ENCODE peak calls at places on chromosomes 4 and X, in ten cellular contexts. L, E, R, O, A, B, X, Y, W and N are unnamed samples.

GRCh38 chr4:129901205-129901604 is 805.3 kb downstream of the C4orf33 start:
- DNase-seq in W (no peak), B (no peak), R (no peak), Y (no peak), L (no peak), O (no peak), A (no peak), X (no peak), E (no peak), N (no peak)

GRCh38 chr4:80312124-80312523 is 23.4 kb upstream of the CFAP299 start:
- DNase-seq in A (no peak), Y (no peak), B (no peak), E (peak), O (no peak), R (no peak), X (no peak), L (no peak), W (no peak), N (no peak)

GRCh38 chr4:54230479-54231418 is 1.7 kb downstream of the PDGFRA start:
- DNase-seq in O (no peak), L (no peak), X (peak), A (no peak), E (no peak), W (peak), Y (no peak), B (no peak), R (no peak), N (no peak)

GRCh38 chrX:140389331-140389730 is 115.5 kb downstream of the SOX3 start:
- DNase-seq in X (no peak), R (no peak), O (no peak), L (peak), Y (peak), E (no peak), A (no peak), B (no peak), W (no peak), N (no peak)

GRCh38 chr4:176769519-176769918 is 23.2 kb downstream of the VEGFC start:
- DNase-seq in R (no peak), Y (no peak), O (no peak), L (no peak), A (no peak), B (no peak), W (no peak), X (no peak), E (no peak), N (no peak)

GRCh38 chr4:86500527-86500926 is 93.6 kb upstream of the PTPN13 start:
- DNase-seq in X (no peak), A (no peak), W (no peak), L (no peak), R (no peak), B (no peak), O (no peak), Y (no peak), E (no peak), N (no peak)

GRCh38 chrX:17405225-17405969 is 30.4 kb downstream of the NHS start:
- DNase-seq in L (no peak), B (no peak), Y (no peak), X (no peak), W (no peak), A (no peak), E (no peak), R (no peak), O (no peak), N (no peak)

GRCh38 chr4:22688236-22688635 is 4.5 kb upstream of the GBA3 start:
- DNase-seq in B (no peak), O (no peak), R (no peak), L (no peak), W (no peak), Y (no peak), A (no peak), E (no peak), X (no peak), N (no peak)

GRCh38 chrX:531611-531936 is 99.0 kb upstream of the SHOX start:
- DNase-seq in X (no peak), R (no peak), O (no peak), A (no peak), B (no peak), L (no peak), Y (no peak), W (no peak), E (no peak), N (no peak)

GRCh38 chrX:34918856-34919255 is 23.7 kb upstream of the FAM47B start:
- DNase-seq in E (peak), X (no peak), O (no peak), A (no peak), B (no peak), Y (no peak), W (no peak), L (no peak), R (no peak), N (peak)

GRCh38 chr4:119632216-119632615 is 3.6 kb upstream of the PDE5A start:
- DNase-seq in A (no peak), R (no peak), X (no peak), Y (no peak), W (no peak), O (no peak), E (no peak), L (no peak), B (no peak), N (peak)

GRCh38 chrX:119235872-119236598 is at the start of gene PGRMC1:
- DNase-seq in W (peak), A (peak), B (peak), R (peak), Y (peak), E (peak), O (peak), L (peak), X (peak), N (peak)

GRCh38 chr4:189202869-189203271 is 737.8 kb upstream of the FRG1 start:
- DNase-seq in A (no peak), Y (no peak), X (no peak), O (no peak), R (no peak), B (no peak), L (no peak), E (peak), W (no peak), N (no peak)

GRCh38 chr4:171846232-171846631 is 33.0 kb downstream of the GALNTL6 start:
- DNase-seq in X (no peak), B (no peak), O (peak), E (peak), W (no peak), Y (peak), A (no peak), R (no peak), L (peak), N (no peak)

GRCh38 chr4:147453561-147454141 is 27.2 kb upstream of the EDNRA start:
- DNase-seq in L (no peak), O (no peak), W (no peak), R (no peak), Y (no peak), A (no peak), E (no peak), B (no peak), X (no peak), N (no peak)

GRCh38 chr4:6172093-6172926 is 28.0 kb downstream of the JAKMIP1 start:
- DNase-seq in O (no peak), E (no peak), L (peak), W (no peak), Y (no peak), R (no peak), B (no peak), X (no peak), A (no peak), N (no peak)

GRCh38 chr4:81255524-81255923 is 40.5 kb upstream of the PRKG2 start:
- DNase-seq in Y (no peak), X (no peak), L (no peak), A (no peak), B (no peak), O (no peak), R (no peak), W (no peak), E (no peak), N (no peak)

GRCh38 chr4:153486281-153487151 is 20.4 kb downstream of the TMEM131L start:
- DNase-seq in W (no peak), E (no peak), L (peak), A (no peak), B (no peak), O (no peak), Y (no peak), X (no peak), R (no peak), N (peak)

GRCh38 chrX:840556-840955 is 210.0 kb downstream of the SHOX start:
- DNase-seq in W (no peak), E (no peak), B (no peak), L (no peak), Y (no peak), R (no peak), X (no peak), O (no peak), A (no peak), N (no peak)

GRCh38 chrX:154434394-154435168 is 2.4 kb upstream of the GDI1 start:
- DNase-seq in W (no peak), X (no peak), L (no peak), R (peak), E (no peak), B (no peak), O (no peak), Y (no peak), A (no peak), N (no peak)
- TF ChIP-seq POLR2A in W (no peak), X (no peak), L (no peak), R (no peak), E (no peak), B (no peak), O (no peak), Y (no peak), A (no peak), N (no peak)

DNA sequence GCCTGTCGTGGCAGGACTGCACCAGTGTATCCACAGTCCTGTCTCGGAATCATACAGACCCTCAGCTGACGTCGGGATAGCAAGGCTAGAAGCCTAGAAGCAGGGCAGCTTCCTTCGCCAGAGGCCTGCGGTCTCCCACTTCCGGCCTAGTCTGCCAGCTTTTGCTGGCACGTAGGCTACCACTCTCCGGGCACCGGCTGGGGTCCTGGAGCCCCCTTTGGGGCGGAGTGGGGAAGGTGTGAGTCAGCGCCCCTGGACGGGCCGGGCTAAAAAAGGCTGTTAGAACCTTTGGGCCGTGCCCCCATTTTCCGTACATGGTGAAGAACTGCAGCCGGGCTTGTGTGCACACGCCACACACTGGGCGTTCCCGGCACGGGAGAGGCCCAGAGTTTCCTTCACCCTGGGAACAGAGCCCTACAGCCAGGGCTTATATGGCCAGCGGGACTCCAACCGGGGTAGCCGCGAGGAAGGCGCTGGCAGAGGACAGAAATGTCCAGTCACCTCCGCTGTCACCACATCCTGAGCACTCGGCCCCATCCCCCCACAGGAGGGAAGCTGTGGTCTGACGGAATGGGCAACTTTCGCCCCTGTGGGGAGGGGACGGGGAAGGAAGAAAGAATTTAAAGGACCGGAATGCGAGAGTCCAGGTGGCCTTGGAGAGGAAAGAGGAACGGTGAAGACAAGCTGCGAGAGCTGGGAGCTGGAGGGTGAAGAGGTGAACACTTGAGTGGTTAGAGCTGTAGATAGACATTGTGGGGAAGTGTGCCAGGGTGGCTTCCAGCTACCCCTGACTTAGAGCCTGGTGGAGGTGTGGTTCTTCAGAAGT is 4.6 kb downstream of the MAGIX start:
- DNase-seq in L (peak), X (peak), E (peak), B (no peak), A (peak), R (peak), W (peak), Y (peak), O (no peak), N (peak)
- TF ChIP-seq POLR2A in L (no peak), X (no peak), E (peak), B (no peak), A (peak), R (no peak), W (peak), Y (peak), O (no peak), N (no peak)

DNA sequence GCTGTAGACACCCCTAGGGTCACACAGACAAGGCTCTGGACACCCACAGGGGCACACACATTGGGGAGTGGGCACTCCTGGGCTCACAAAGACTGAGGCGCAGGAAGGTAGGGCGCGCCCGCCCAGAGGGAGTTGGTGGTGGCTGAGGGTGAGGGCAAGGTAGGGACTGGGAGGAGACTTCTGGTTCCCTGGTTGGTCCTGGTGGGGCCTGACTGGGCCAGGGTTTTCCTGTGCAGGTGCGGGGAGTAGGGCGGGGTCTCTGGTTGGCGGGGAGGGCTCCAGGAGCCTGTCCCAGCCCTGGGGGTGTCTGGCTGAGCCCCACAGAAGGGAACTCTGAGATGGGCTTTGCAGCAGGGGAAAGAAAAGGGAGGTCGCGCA is 6.7 kb upstream of the WAS start:
- DNase-seq in L (no peak), A (no peak), W (peak), X (no peak), R (no peak), Y (peak), B (no peak), O (no peak), E (no peak), N (no peak)
- TF ChIP-seq POLR2A in L (no peak), A (no peak), W (no peak), X (no peak), R (no peak), Y (no peak), B (no peak), O (no peak), E (no peak), N (no peak)

DNA sequence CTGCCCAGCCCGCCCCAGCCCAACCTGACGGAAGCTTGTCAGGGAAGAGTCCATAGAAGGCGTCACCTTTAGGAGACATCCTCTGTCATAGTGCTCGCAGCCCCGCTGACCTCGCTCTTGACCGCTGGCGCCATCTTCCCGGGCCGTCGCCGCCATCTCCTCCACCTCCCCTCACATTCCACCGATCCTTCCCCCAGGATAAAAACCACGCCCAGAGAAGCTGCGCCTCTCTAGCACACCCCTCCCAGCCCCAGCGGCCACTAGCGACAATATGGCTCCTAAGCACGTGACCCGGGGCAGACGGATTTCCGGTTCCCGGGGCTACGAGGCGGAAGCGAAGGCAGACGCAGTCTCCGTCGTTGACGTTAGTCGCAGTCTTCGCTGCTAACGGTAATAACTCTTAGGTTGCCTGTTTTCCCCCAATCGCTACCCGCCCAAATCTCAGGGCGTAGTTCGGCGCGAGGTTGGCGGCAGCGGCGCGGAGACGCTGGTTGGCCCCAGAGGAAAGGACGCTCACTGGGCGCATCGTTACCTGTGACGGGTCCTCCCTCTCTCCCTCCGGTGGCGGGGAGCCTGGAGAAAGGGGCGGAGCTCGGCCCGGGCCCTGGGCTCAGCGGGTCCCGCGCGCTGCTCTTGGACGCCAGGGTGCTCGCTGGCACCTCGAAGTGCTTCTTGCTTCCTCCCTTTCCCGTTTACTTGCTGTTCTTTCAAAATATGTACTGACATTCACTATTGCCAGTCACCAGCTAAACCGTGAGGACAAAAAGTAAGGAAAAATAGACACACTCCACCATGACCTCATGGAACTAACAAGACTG is at the start of the genes RCHY1 and THAP6:
- DNase-seq in L (peak), W (peak), O (peak), Y (peak), A (peak), B (peak), R (peak), E (peak), X (peak), N (peak)
- TF ChIP-seq POLR2A in L (no peak), W (no peak), O (peak), Y (peak), A (peak), B (peak), R (no peak), E (peak), X (peak), N (peak)